ENCODE peak calls at places on chromosome 1, in four cellular contexts. N, J, R and O are unnamed samples.

GRCh38 chr1:109777980-109778625 is 14.4 kb upstream of the EPS8L3 start:
- DNase-seq in N (no peak), R (no peak), J (no peak), O (no peak)

GRCh38 chr1:25196830-25197229 is 35.5 kb downstream of the SYF2 start:
- DNase-seq in N (no peak), R (no peak), J (no peak), O (no peak)

GRCh38 chr1:151529211-151529702 is 10.9 kb upstream of the TUFT1 start:
- DNase-seq in J (no peak), R (no peak), N (no peak), O (no peak)

GRCh38 chr1:3889952-3890351 is 10.1 kb downstream of the C1orf174 start:
- DNase-seq in J (no peak), R (no peak), N (no peak), O (no peak)

GRCh38 chr1:172148213-172148612 is 272.3 kb upstream of the C1orf105 start:
- DNase-seq in J (no peak), N (no peak), R (no peak), O (no peak)

GRCh38 chr1:81562934-81563333 is 237.8 kb upstream of the ADGRL2 start:
- DNase-seq in N (no peak), R (no peak), J (no peak), O (no peak)

GRCh38 chr1:193322218-193322617 is 135.8 kb upstream of the B3GALT2 start:
- DNase-seq in N (no peak), J (no peak), R (no peak), O (no peak)

GRCh38 chr1:47931395-47931794 is 65.8 kb downstream of the TRABD2B start:
- DNase-seq in N (no peak), J (peak; percentile 71), R (no peak), O (no peak)

GRCh38 chr1:78722947-78723346 is 73.3 kb downstream of the IFI44 start:
- DNase-seq in J (no peak), R (no peak), N (no peak), O (no peak)

GRCh38 chr1:4960336-4960735 is 305.9 kb downstream of the AJAP1 start:
- DNase-seq in N (no peak), R (no peak), J (no peak), O (no peak)

GRCh38 chr1:47559944-47560695 is 122.3 kb downstream of the FOXD2 start:
- DNase-seq in R (no peak), J (peak; percentile 9), N (no peak), O (no peak)

GRCh38 chr1:3676581-3677410 is 24.5 kb downstream of the TP73 start:
- DNase-seq in J (no peak), R (peak; percentile 93), N (no peak), O (no peak)

GRCh38 chr1:194280463-194280862 is 1094.0 kb upstream of the B3GALT2 start:
- DNase-seq in J (no peak), N (no peak), R (no peak), O (no peak)

GRCh38 chr1:225259542-225259941 is 168.3 kb downstream of the LBR start:
- DNase-seq in J (peak; percentile 27), N (no peak), R (no peak), O (no peak)

GRCh38 chr1:22428672-22429071 is 23.0 kb upstream of the ZBTB40 start:
- DNase-seq in N (no peak), J (peak; percentile 75), R (peak; percentile 46), O (no peak)

GRCh38 chr1:24392604-24392946 is 21.0 kb downstream of the STPG1 start:
- DNase-seq in R (no peak), J (no peak), N (no peak), O (no peak)

GRCh38 chr1:156806512-156807440 is 9.9 kb downstream of the SH2D2A start:
- DNase-seq in R (no peak), N (no peak), J (no peak), O (no peak)

GRCh38 chr1:3185896-3186525 is 117.0 kb downstream of the PRDM16 start:
- DNase-seq in J (no peak), R (no peak), N (no peak), O (no peak)

GRCh38 chr1:18568489-18568888 is 62.2 kb upstream of the PAX7 start:
- DNase-seq in J (no peak), R (no peak), N (no peak), O (no peak)

GRCh38 chr1:65001238-65001792 is 35.0 kb upstream of the JAK1 start:
- DNase-seq in J (no peak), R (no peak), N (no peak), O (no peak)

GRCh38 chr1:115222616-115223402 is 115.2 kb downstream of the NGF start:
- DNase-seq in N (no peak), J (no peak), R (no peak), O (no peak)

GRCh38 chr1:54782156-54782555 is 17.8 kb upstream of the PARS2 start:
- DNase-seq in R (no peak), J (no peak), N (no peak), O (no peak)

GRCh38 chr1:23957096-23957495 is 2.5 kb upstream of the PNRC2 start:
- DNase-seq in N (no peak), R (no peak), J (no peak), O (no peak)

GRCh38 chr1:207911983-207912760 is 1.2 kb upstream of the CD34 start:
- DNase-seq in R (no peak), J (no peak), N (no peak), O (no peak)

GRCh38 chr1:67713071-67713806 is 28.2 kb downstream of the GADD45A start:
- DNase-seq in J (peak; percentile 45), R (no peak), N (no peak), O (no peak)
- TF ChIP-seq SUZ12 in J (no peak), R (no peak), N (no peak), O (no peak)

GRCh38 chr1:20075345-20075744 is 5.4 kb downstream of the PLA2G5 start:
- DNase-seq in R (no peak), N (no peak), J (no peak), O (no peak)
- TF ChIP-seq ZNF274 in R (no peak), N (no peak), J (no peak), O (no peak)

GRCh38 chr1:1359668-1360468 is 1.5 kb upstream of the MXRA8 start:
- DNase-seq in J (peak; percentile 50), N (no peak), R (no peak), O (no peak)

GRCh38 chr1:1361233-1361981 is 3.1 kb upstream of the MXRA8 start:
- DNase-seq in R (no peak), J (no peak), N (no peak), O (no peak)

GRCh38 chr1:1361982-1362423 is 3.6 kb upstream of the MXRA8 start:
- DNase-seq in R (no peak), J (peak; percentile 75), N (no peak), O (no peak)

GRCh38 chr1:1359316-1359667 is 937 bp upstream of the MXRA8 start:
- DNase-seq in J (no peak), R (no peak), N (no peak), O (no peak)

DNA sequence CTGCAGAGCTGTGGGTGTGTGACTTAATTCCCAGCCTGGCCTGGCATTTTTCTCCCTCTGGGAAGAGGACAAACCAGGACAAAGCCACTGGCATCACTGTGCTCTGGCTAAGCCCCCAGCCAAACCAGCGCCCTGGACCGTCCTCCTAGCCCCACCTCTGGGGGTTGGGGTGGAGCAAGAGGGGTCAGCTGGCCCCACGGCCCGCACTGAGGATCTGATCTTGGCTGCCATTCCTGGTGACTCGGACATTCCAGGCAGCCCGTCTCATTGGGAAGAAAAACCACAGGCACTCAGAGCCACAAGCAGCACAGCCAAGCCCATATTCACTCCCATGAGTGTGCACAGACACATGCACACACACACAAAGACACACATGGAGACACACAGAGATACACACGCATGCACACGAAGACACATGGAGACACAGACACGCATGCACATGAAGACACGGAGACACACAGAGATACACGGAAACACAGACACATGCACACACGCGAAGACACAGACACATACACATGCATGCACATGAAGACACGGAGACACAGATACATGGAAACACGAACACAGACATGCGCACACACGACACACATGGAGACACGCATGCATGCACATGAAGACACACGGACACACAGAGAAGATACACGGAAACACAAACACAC is 2.3 kb upstream of the MXRA8 start:
- DNase-seq in N (no peak), J (peak; percentile 68), R (no peak), O (no peak)
- TF ChIP-seq YY1 in N (no peak), J (no peak), R (no peak), O (no peak)

GRCh38 chr1:199955235-199955634 is 72.3 kb upstream of the NR5A2 start:
- DNase-seq in R (no peak), N (no peak), J (no peak), O (no peak)

GRCh38 chr1:199956005-199956404 is 71.5 kb upstream of the NR5A2 start:
- DNase-seq in R (no peak), J (no peak), N (no peak), O (no peak)

GRCh38 chr1:199959775-199960110 is 67.8 kb upstream of the NR5A2 start:
- DNase-seq in J (no peak), N (no peak), R (no peak), O (no peak)

GRCh38 chr1:199959033-199959774 is 68.3 kb upstream of the NR5A2 start:
- DNase-seq in J (no peak), R (no peak), N (no peak), O (no peak)

DNA sequence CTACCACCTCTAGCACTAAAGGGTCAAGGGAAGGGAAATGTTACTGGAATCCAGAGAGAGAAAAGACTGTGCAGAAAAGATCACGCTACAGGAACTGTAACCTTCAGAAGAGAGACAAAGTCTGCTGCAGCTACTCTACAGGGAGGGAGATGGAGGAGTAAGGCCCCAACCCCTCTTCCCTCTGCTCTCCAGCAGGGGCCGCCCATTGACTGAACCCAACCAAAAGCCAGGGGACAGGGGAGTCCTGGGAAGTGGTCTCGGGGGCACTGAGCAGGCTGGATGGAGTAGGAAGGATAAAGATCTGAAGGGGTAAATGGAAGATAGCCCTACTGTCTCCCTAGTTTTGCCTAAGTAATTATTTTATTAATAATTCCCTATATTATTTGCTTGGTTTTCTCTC is 72.8 kb upstream of the NR5A2 start:
- DNase-seq in R (no peak), N (no peak), J (peak; percentile 10), O (peak; percentile 57)
- TF ChIP-seq SUZ12 in R (no peak), N (no peak), J (no peak), O (no peak)

GRCh38 chr1:155208406-155208655 is 164 bp upstream of the MTX1 start:
- DNase-seq in J (no peak), R (no peak), N (no peak), O (peak; percentile 92)

GRCh38 chr1:155207578-155208405 is at the start of gene THBS3:
- DNase-seq in R (no peak), N (no peak), J (no peak), O (peak; percentile 78)

GRCh38 chr1:155206891-155207577 is 663 bp downstream of the THBS3 start:
- DNase-seq in N (peak; percentile 81), R (no peak), J (peak; percentile 72), O (peak; percentile 85)

GRCh38 chr1:155205035-155205434 is 2.7 kb downstream of the THBS3 start:
- DNase-seq in J (no peak), R (no peak), N (no peak), O (no peak)

DNA sequence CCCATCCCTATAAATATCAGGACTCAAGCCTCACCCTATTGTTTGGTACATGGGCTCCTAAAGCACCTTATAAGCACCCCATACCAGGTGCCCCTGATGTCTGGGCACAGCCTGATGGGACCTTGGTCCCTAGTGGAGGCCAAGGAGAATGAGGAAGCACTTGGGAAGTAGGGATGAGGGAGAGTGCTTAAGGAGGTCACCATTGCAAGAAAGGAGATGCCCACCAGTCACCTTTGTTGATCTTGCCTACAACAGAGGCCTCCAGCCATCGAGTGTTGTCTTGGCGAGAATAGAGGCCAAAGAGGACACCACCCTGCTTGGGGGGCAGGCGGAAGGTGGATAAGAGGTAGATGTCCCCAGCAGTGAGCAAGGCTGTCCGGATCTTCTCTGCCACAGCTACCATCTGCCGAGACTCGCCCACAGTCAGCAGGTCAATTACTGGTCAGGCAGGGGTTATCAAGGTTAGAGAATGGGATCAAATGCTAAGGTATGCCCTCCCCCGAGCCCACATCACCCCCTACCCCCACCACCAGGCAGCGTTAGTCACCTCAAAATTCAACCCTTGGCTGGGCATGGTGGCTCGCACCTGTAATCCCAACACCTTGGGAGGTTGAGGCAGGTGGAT is 1.6 kb downstream of the THBS3 start:
- DNase-seq in J (no peak), R (no peak), N (no peak), O (no peak)
- TF ChIP-seq ZNF274 in J (no peak), R (no peak), N (no peak), O (no peak)